ENCODE peak calls at places on chromosomes 16 and 17, in nine cellular contexts. One of them, this sample, is unnamed.

GRCh38 chr16:70381604-70382342 is 35.1 kb downstream of the DDX19A start:
- DNase-seq in AG09309: no peak
- DNase-seq in mucosa of descending colon: no peak
- DNase-seq in CD8-positive, alpha-beta T cell: no peak
- DNase-seq in endodermal cell: no peak
- DNase-seq in OCI-LY7: no peak
- DNase-seq in fibroblast of lung: no peak
- DNase-seq in thoracic aorta: peak
- DNase-seq in RWPE1: no peak
- DNase-seq in this sample: no peak

GRCh38 chr17:45366691-45367090 is 49.9 kb upstream of the MAP3K14 start:
- DNase-seq in mucosa of descending colon: no peak
- DNase-seq in RWPE1: no peak
- DNase-seq in thoracic aorta: no peak
- DNase-seq in endodermal cell: peak
- DNase-seq in fibroblast of lung: no peak
- DNase-seq in CD8-positive, alpha-beta T cell: no peak
- DNase-seq in AG09309: no peak
- DNase-seq in OCI-LY7: no peak
- DNase-seq in this sample: no peak

GRCh38 chr16:26649646-26650045 is 417.1 kb upstream of the C16orf82 start:
- DNase-seq in OCI-LY7: peak
- DNase-seq in CD8-positive, alpha-beta T cell: no peak
- DNase-seq in AG09309: no peak
- DNase-seq in fibroblast of lung: no peak
- DNase-seq in endodermal cell: no peak
- DNase-seq in mucosa of descending colon: no peak
- DNase-seq in RWPE1: no peak
- DNase-seq in thoracic aorta: no peak
- DNase-seq in this sample: no peak

GRCh38 chr16:9183682-9184353 is 92.4 kb downstream of the HAPSTR1 start:
- DNase-seq in mucosa of descending colon: no peak
- DNase-seq in fibroblast of lung: no peak
- DNase-seq in endodermal cell: peak
- DNase-seq in CD8-positive, alpha-beta T cell: no peak
- DNase-seq in thoracic aorta: no peak
- DNase-seq in AG09309: no peak
- DNase-seq in RWPE1: no peak
- DNase-seq in OCI-LY7: no peak
- DNase-seq in this sample: no peak

GRCh38 chr17:14396542-14396941 is 95.7 kb downstream of the HS3ST3B1 start:
- DNase-seq in mucosa of descending colon: no peak
- DNase-seq in AG09309: peak
- DNase-seq in endodermal cell: no peak
- DNase-seq in RWPE1: no peak
- DNase-seq in CD8-positive, alpha-beta T cell: no peak
- DNase-seq in thoracic aorta: no peak
- DNase-seq in OCI-LY7: no peak
- DNase-seq in fibroblast of lung: peak
- DNase-seq in this sample: no peak

GRCh38 chr17:79374807-79375206 is 236.0 kb downstream of the RBFOX3 start:
- DNase-seq in AG09309: no peak
- DNase-seq in mucosa of descending colon: no peak
- DNase-seq in endodermal cell: no peak
- DNase-seq in OCI-LY7: no peak
- DNase-seq in RWPE1: no peak
- DNase-seq in thoracic aorta: no peak
- DNase-seq in CD8-positive, alpha-beta T cell: no peak
- DNase-seq in fibroblast of lung: no peak
- DNase-seq in this sample: no peak

GRCh38 chr17:19534562-19535149 is 1.0 kb downstream of the SLC47A1 start:
- DNase-seq in endodermal cell: no peak
- DNase-seq in fibroblast of lung: no peak
- DNase-seq in OCI-LY7: no peak
- DNase-seq in thoracic aorta: no peak
- DNase-seq in RWPE1: no peak
- DNase-seq in AG09309: no peak
- DNase-seq in mucosa of descending colon: no peak
- DNase-seq in CD8-positive, alpha-beta T cell: no peak
- DNase-seq in this sample: no peak

GRCh38 chr17:56868716-56869115 is 34.8 kb downstream of the DGKE start:
- DNase-seq in mucosa of descending colon: no peak
- DNase-seq in CD8-positive, alpha-beta T cell: no peak
- DNase-seq in RWPE1: no peak
- DNase-seq in endodermal cell: no peak
- DNase-seq in fibroblast of lung: no peak
- DNase-seq in OCI-LY7: no peak
- DNase-seq in thoracic aorta: no peak
- DNase-seq in AG09309: no peak
- DNase-seq in this sample: no peak

GRCh38 chr16:66904846-66905632 is 13.6 kb downstream of the CDH16 start:
- DNase-seq in thoracic aorta: no peak
- DNase-seq in OCI-LY7: no peak
- DNase-seq in CD8-positive, alpha-beta T cell: no peak
- DNase-seq in RWPE1: no peak
- DNase-seq in endodermal cell: no peak
- DNase-seq in mucosa of descending colon: no peak
- DNase-seq in fibroblast of lung: peak
- DNase-seq in AG09309: no peak
- DNase-seq in this sample: no peak

GRCh38 chr17:44417553-44417952 is 28.1 kb upstream of the ITGA2B start:
- DNase-seq in OCI-LY7: no peak
- DNase-seq in mucosa of descending colon: no peak
- DNase-seq in thoracic aorta: no peak
- DNase-seq in AG09309: peak
- DNase-seq in CD8-positive, alpha-beta T cell: no peak
- DNase-seq in endodermal cell: no peak
- DNase-seq in RWPE1: peak
- DNase-seq in fibroblast of lung: peak
- DNase-seq in this sample: no peak

GRCh38 chr17:40949406-40949805 is 12.0 kb upstream of the KRT23 start:
- DNase-seq in AG09309: no peak
- DNase-seq in CD8-positive, alpha-beta T cell: no peak
- DNase-seq in OCI-LY7: no peak
- DNase-seq in RWPE1: no peak
- DNase-seq in thoracic aorta: no peak
- DNase-seq in endodermal cell: no peak
- DNase-seq in mucosa of descending colon: no peak
- DNase-seq in fibroblast of lung: no peak
- DNase-seq in this sample: no peak

GRCh38 chr17:80908206-80908605 is 83.4 kb upstream of the CHMP6 start:
- DNase-seq in endodermal cell: no peak
- DNase-seq in mucosa of descending colon: no peak
- DNase-seq in OCI-LY7: no peak
- DNase-seq in CD8-positive, alpha-beta T cell: no peak
- DNase-seq in RWPE1: no peak
- DNase-seq in AG09309: no peak
- DNase-seq in thoracic aorta: no peak
- DNase-seq in fibroblast of lung: no peak
- DNase-seq in this sample: no peak

GRCh38 chr17:17361543-17362511 is 58.7 kb downstream of the NT5M start:
- DNase-seq in endodermal cell: peak
- DNase-seq in mucosa of descending colon: peak
- DNase-seq in thoracic aorta: no peak
- DNase-seq in RWPE1: no peak
- DNase-seq in CD8-positive, alpha-beta T cell: no peak
- DNase-seq in AG09309: no peak
- DNase-seq in OCI-LY7: no peak
- DNase-seq in fibroblast of lung: no peak
- DNase-seq in this sample: no peak

GRCh38 chr16:81956213-81956948 is 54.9 kb downstream of the SDR42E1 start:
- DNase-seq in AG09309: peak
- DNase-seq in endodermal cell: no peak
- DNase-seq in mucosa of descending colon: no peak
- DNase-seq in fibroblast of lung: no peak
- DNase-seq in thoracic aorta: no peak
- DNase-seq in RWPE1: peak
- DNase-seq in CD8-positive, alpha-beta T cell: no peak
- DNase-seq in OCI-LY7: no peak
- DNase-seq in this sample: no peak

GRCh38 chr17:61463068-61463980 is 11.1 kb downstream of the TBX4 start:
- DNase-seq in OCI-LY7: no peak
- DNase-seq in thoracic aorta: no peak
- DNase-seq in fibroblast of lung: no peak
- DNase-seq in RWPE1: no peak
- DNase-seq in CD8-positive, alpha-beta T cell: no peak
- DNase-seq in endodermal cell: peak
- DNase-seq in mucosa of descending colon: no peak
- DNase-seq in AG09309: no peak
- DNase-seq in this sample: no peak
- TF ChIP-seq CTCF in OCI-LY7: peak
- TF ChIP-seq CTCF in thoracic aorta: no peak
- TF ChIP-seq CTCF in fibroblast of lung: peak
- TF ChIP-seq CTCF in RWPE1: no peak
- TF ChIP-seq CTCF in CD8-positive, alpha-beta T cell: no peak
- TF ChIP-seq CTCF in endodermal cell: peak
- TF ChIP-seq CTCF in mucosa of descending colon: no peak
- TF ChIP-seq CTCF in AG09309: peak
- TF ChIP-seq CTCF in this sample: no peak

DNA sequence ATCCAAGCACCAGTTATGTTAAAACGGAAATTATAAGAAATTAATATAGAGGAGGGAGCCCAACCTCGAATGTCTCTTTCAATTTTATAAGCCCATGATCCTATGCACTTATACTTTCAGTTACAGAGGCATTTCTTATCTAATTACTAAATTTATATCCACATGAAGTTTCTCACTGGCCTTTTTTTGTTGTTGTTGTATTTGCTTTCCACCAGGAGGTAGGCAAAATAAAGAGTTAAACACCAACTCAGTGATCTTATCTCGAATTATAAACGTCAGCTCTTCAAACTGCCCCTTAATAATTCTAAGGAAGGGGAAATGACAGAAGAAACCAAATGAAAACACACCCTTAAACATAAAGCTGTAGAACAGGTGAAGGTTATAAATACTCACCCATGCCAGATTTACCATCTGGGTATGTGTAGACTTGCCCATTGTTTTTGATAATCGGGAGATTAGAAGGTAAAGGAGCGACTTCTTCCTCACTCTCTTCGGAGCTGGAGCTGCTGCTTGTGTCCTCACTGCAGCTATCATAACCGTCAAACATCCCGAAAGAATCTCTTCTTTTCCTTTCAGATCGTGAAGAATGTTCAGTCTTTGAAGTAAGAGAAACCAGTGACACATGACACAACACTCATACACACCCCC is 35.1 kb downstream of the MBTD1 start:
- DNase-seq in endodermal cell: no peak
- DNase-seq in CD8-positive, alpha-beta T cell: no peak
- DNase-seq in thoracic aorta: no peak
- DNase-seq in AG09309: no peak
- DNase-seq in fibroblast of lung: no peak
- DNase-seq in mucosa of descending colon: no peak
- DNase-seq in RWPE1: no peak
- DNase-seq in OCI-LY7: peak
- DNase-seq in this sample: no peak
- TF ChIP-seq CTCF in endodermal cell: no peak
- TF ChIP-seq CTCF in CD8-positive, alpha-beta T cell: no peak
- TF ChIP-seq CTCF in thoracic aorta: no peak
- TF ChIP-seq CTCF in AG09309: no peak
- TF ChIP-seq CTCF in fibroblast of lung: no peak
- TF ChIP-seq CTCF in mucosa of descending colon: no peak
- TF ChIP-seq CTCF in RWPE1: no peak
- TF ChIP-seq CTCF in OCI-LY7: no peak
- TF ChIP-seq CTCF in this sample: no peak

GRCh38 chr17:77726549-77726957 is 231.9 kb upstream of the TNRC6C start:
- DNase-seq in OCI-LY7: no peak
- DNase-seq in RWPE1: no peak
- DNase-seq in AG09309: no peak
- DNase-seq in mucosa of descending colon: no peak
- DNase-seq in thoracic aorta: no peak
- DNase-seq in endodermal cell: peak
- DNase-seq in fibroblast of lung: no peak
- DNase-seq in CD8-positive, alpha-beta T cell: no peak
- DNase-seq in this sample: no peak

GRCh38 chr17:77729587-77729986 is 228.9 kb upstream of the TNRC6C start:
- DNase-seq in AG09309: no peak
- DNase-seq in OCI-LY7: no peak
- DNase-seq in RWPE1: no peak
- DNase-seq in CD8-positive, alpha-beta T cell: peak
- DNase-seq in thoracic aorta: no peak
- DNase-seq in mucosa of descending colon: no peak
- DNase-seq in endodermal cell: peak
- DNase-seq in fibroblast of lung: no peak
- DNase-seq in this sample: no peak

GRCh38 chr17:77728871-77729270 is 229.6 kb upstream of the TNRC6C start:
- DNase-seq in fibroblast of lung: no peak
- DNase-seq in AG09309: no peak
- DNase-seq in mucosa of descending colon: no peak
- DNase-seq in thoracic aorta: no peak
- DNase-seq in CD8-positive, alpha-beta T cell: no peak
- DNase-seq in OCI-LY7: no peak
- DNase-seq in endodermal cell: peak
- DNase-seq in RWPE1: no peak
- DNase-seq in this sample: no peak

GRCh38 chr17:77727216-77727615 is 231.3 kb upstream of the TNRC6C start:
- DNase-seq in OCI-LY7: no peak
- DNase-seq in RWPE1: no peak
- DNase-seq in fibroblast of lung: no peak
- DNase-seq in thoracic aorta: no peak
- DNase-seq in AG09309: no peak
- DNase-seq in mucosa of descending colon: no peak
- DNase-seq in endodermal cell: peak
- DNase-seq in CD8-positive, alpha-beta T cell: no peak
- DNase-seq in this sample: no peak

DNA sequence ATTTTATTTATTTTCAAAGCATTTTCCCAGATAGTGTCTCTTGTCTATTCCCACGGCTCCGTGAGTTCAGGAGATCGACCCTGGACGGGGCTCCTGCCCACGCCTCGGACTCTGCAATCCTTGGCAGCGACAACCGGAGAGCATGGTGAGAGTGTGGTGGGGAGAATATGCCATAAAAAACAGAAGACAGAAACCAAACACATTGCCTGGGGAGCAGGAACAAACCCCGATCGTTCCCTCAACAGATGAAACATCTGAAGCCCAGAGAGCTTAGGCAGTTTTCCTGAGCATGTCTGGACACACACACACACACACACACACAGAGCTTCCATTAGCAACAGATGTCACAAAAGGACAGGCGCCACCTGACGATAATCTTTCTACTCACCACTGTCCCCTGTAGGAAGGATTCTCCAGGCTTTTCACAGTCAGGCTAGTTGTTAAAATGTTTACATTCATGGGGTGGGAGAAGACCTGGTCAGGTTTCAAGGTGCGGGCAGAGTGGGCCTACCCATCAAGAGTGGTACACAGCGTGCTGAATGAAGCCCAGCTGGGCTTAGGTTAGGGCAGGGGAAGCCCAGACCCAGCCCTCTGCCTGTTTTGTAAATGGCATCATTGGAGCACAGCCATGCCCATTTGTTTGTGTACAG is 230.4 kb upstream of the TNRC6C start:
- DNase-seq in thoracic aorta: no peak
- DNase-seq in OCI-LY7: peak
- DNase-seq in AG09309: peak
- DNase-seq in CD8-positive, alpha-beta T cell: no peak
- DNase-seq in RWPE1: no peak
- DNase-seq in fibroblast of lung: no peak
- DNase-seq in endodermal cell: peak
- DNase-seq in mucosa of descending colon: no peak
- DNase-seq in this sample: no peak
- TF ChIP-seq CTCF in thoracic aorta: no peak
- TF ChIP-seq CTCF in OCI-LY7: peak
- TF ChIP-seq CTCF in AG09309: peak
- TF ChIP-seq CTCF in CD8-positive, alpha-beta T cell: no peak
- TF ChIP-seq CTCF in RWPE1: no peak
- TF ChIP-seq CTCF in fibroblast of lung: peak
- TF ChIP-seq CTCF in endodermal cell: peak
- TF ChIP-seq CTCF in mucosa of descending colon: no peak
- TF ChIP-seq CTCF in this sample: peak

GRCh38 chr16:28826141-28826540 is 3.3 kb downstream of the ATXN2L start:
- DNase-seq in endodermal cell: no peak
- DNase-seq in RWPE1: no peak
- DNase-seq in AG09309: no peak
- DNase-seq in fibroblast of lung: no peak
- DNase-seq in mucosa of descending colon: no peak
- DNase-seq in OCI-LY7: no peak
- DNase-seq in thoracic aorta: no peak
- DNase-seq in CD8-positive, alpha-beta T cell: no peak
- DNase-seq in this sample: no peak
- TF ChIP-seq CTCF in endodermal cell: no peak
- TF ChIP-seq CTCF in RWPE1: no peak
- TF ChIP-seq CTCF in AG09309: no peak
- TF ChIP-seq CTCF in fibroblast of lung: peak
- TF ChIP-seq CTCF in mucosa of descending colon: no peak
- TF ChIP-seq CTCF in OCI-LY7: no peak
- TF ChIP-seq CTCF in thoracic aorta: no peak
- TF ChIP-seq CTCF in CD8-positive, alpha-beta T cell: no peak
- TF ChIP-seq CTCF in this sample: no peak

This sample was measured in D721Med.